ENCODE peak calls at places on chromosomes 5 and 9, in six cellular contexts. One of them, this sample, is unnamed.

GRCh38 chr5:77867914-77868313 is 91.8 kb upstream of the TBCA start:
- DNase-seq in fibroblast of lung: no peak
- DNase-seq in NB4: no peak
- DNase-seq in CD8-positive, alpha-beta T cell: no peak
- DNase-seq in HFF-Myc: no peak
- DNase-seq in A673: no peak
- DNase-seq in this sample: no peak

GRCh38 chr5:69230181-69230580 is 4.5 kb upstream of the CDK7 start:
- DNase-seq in A673: no peak
- DNase-seq in fibroblast of lung: no peak
- DNase-seq in NB4: no peak
- DNase-seq in CD8-positive, alpha-beta T cell: no peak
- DNase-seq in HFF-Myc: no peak
- DNase-seq in this sample: no peak

GRCh38 chr5:154482528-154483449 is 4.8 kb upstream of the HAND1 start:
- DNase-seq in fibroblast of lung: no peak
- DNase-seq in NB4: no peak
- DNase-seq in CD8-positive, alpha-beta T cell: no peak
- DNase-seq in A673: no peak
- DNase-seq in HFF-Myc: no peak
- DNase-seq in this sample: peak; percentile 19

GRCh38 chr5:1103093-1103492 is 8.8 kb downstream of the SLC12A7 start:
- DNase-seq in CD8-positive, alpha-beta T cell: no peak
- DNase-seq in fibroblast of lung: no peak
- DNase-seq in A673: no peak
- DNase-seq in NB4: no peak
- DNase-seq in HFF-Myc: no peak
- DNase-seq in this sample: no peak

GRCh38 chr5:87340716-87341115 is 72.0 kb downstream of the CCNH start:
- DNase-seq in CD8-positive, alpha-beta T cell: no peak
- DNase-seq in HFF-Myc: no peak
- DNase-seq in NB4: peak; percentile 72
- DNase-seq in A673: no peak
- DNase-seq in fibroblast of lung: no peak
- DNase-seq in this sample: no peak

GRCh38 chr5:55997742-55998351 is 3.1 kb upstream of the IL6ST start:
- DNase-seq in A673: no peak
- DNase-seq in CD8-positive, alpha-beta T cell: no peak
- DNase-seq in NB4: peak; percentile 11
- DNase-seq in fibroblast of lung: peak; percentile 59
- DNase-seq in HFF-Myc: no peak
- DNase-seq in this sample: no peak

GRCh38 chr9:34272146-34272545 is 56.9 kb downstream of the KIF24 start:
- DNase-seq in A673: peak; percentile 39
- DNase-seq in fibroblast of lung: no peak
- DNase-seq in HFF-Myc: no peak
- DNase-seq in CD8-positive, alpha-beta T cell: no peak
- DNase-seq in NB4: no peak
- DNase-seq in this sample: no peak

GRCh38 chr5:175854231-175855040 is 16.9 kb upstream of the CPLX2 start:
- DNase-seq in A673: no peak
- DNase-seq in HFF-Myc: no peak
- DNase-seq in fibroblast of lung: no peak
- DNase-seq in NB4: no peak
- DNase-seq in CD8-positive, alpha-beta T cell: no peak
- DNase-seq in this sample: no peak

GRCh38 chr5:8340739-8341344 is 471.9 kb downstream of the MTRR start:
- DNase-seq in CD8-positive, alpha-beta T cell: no peak
- DNase-seq in NB4: peak; percentile 6
- DNase-seq in A673: peak; percentile 9
- DNase-seq in fibroblast of lung: peak; percentile 49
- DNase-seq in HFF-Myc: no peak
- DNase-seq in this sample: no peak

GRCh38 chr5:52043137-52043536 is 659.9 kb downstream of the ISL1 start:
- DNase-seq in NB4: no peak
- DNase-seq in fibroblast of lung: no peak
- DNase-seq in CD8-positive, alpha-beta T cell: no peak
- DNase-seq in HFF-Myc: no peak
- DNase-seq in A673: no peak
- DNase-seq in this sample: no peak

GRCh38 chr9:94082956-94083355 is 1.3 kb upstream of the PTPDC1 start:
- DNase-seq in A673: no peak
- DNase-seq in NB4: no peak
- DNase-seq in CD8-positive, alpha-beta T cell: no peak
- DNase-seq in fibroblast of lung: peak; percentile 24
- DNase-seq in HFF-Myc: no peak
- DNase-seq in this sample: no peak

GRCh38 chr9:78029601-78030552 is 1.7 kb downstream of the GNAQ start:
- DNase-seq in CD8-positive, alpha-beta T cell: peak; percentile 57
- DNase-seq in HFF-Myc: no peak
- DNase-seq in NB4: peak; percentile 74
- DNase-seq in A673: peak; percentile 42
- DNase-seq in fibroblast of lung: peak; percentile 47
- DNase-seq in this sample: no peak

GRCh38 chr9:129175515-129175824 is 2.6 kb downstream of the IER5L start:
- DNase-seq in NB4: no peak
- DNase-seq in A673: no peak
- DNase-seq in fibroblast of lung: no peak
- DNase-seq in HFF-Myc: no peak
- DNase-seq in CD8-positive, alpha-beta T cell: no peak
- DNase-seq in this sample: no peak

GRCh38 chr9:120392711-120393110 is 187.3 kb downstream of the CDK5RAP2 start:
- DNase-seq in CD8-positive, alpha-beta T cell: no peak
- DNase-seq in NB4: no peak
- DNase-seq in fibroblast of lung: no peak
- DNase-seq in HFF-Myc: no peak
- DNase-seq in A673: no peak
- DNase-seq in this sample: no peak

GRCh38 chr9:107174441-107174840 is 108.6 kb upstream of the RAD23B start:
- DNase-seq in CD8-positive, alpha-beta T cell: no peak
- DNase-seq in HFF-Myc: no peak
- DNase-seq in A673: no peak
- DNase-seq in NB4: peak; percentile 13
- DNase-seq in fibroblast of lung: peak; percentile 6
- DNase-seq in this sample: no peak

GRCh38 chr9:87580941-87581438 is 83.3 kb downstream of the DAPK1 start:
- DNase-seq in A673: no peak
- DNase-seq in CD8-positive, alpha-beta T cell: no peak
- DNase-seq in NB4: no peak
- DNase-seq in HFF-Myc: no peak
- DNase-seq in fibroblast of lung: no peak
- DNase-seq in this sample: no peak

GRCh38 chr5:98398465-98398864 is 375.0 kb upstream of the RGMB start:
- DNase-seq in HFF-Myc: no peak
- DNase-seq in fibroblast of lung: no peak
- DNase-seq in NB4: no peak
- DNase-seq in A673: no peak
- DNase-seq in CD8-positive, alpha-beta T cell: no peak
- DNase-seq in this sample: no peak

GRCh38 chr9:27528886-27529315 is 713 bp downstream of the MOB3B start:
- DNase-seq in NB4: peak; percentile 27
- DNase-seq in CD8-positive, alpha-beta T cell: peak; percentile 50
- DNase-seq in A673: no peak
- DNase-seq in fibroblast of lung: peak; percentile 13
- DNase-seq in HFF-Myc: no peak
- DNase-seq in this sample: peak; percentile 47

GRCh38 chr9:81861644-81862043 is 66.6 kb upstream of the SPATA31D4 start:
- DNase-seq in fibroblast of lung: peak; percentile 40
- DNase-seq in A673: no peak
- DNase-seq in HFF-Myc: no peak
- DNase-seq in NB4: no peak
- DNase-seq in CD8-positive, alpha-beta T cell: no peak
- DNase-seq in this sample: no peak

GRCh38 chr9:32928145-32928763 is 73.2 kb downstream of the APTX start:
- DNase-seq in A673: peak; percentile 23
- DNase-seq in NB4: peak; percentile 41
- DNase-seq in CD8-positive, alpha-beta T cell: no peak
- DNase-seq in HFF-Myc: no peak
- DNase-seq in fibroblast of lung: peak; percentile 17
- DNase-seq in this sample: no peak

GRCh38 chr9:113973963-113974413 is 97.9 kb downstream of the ZNF618 start:
- DNase-seq in CD8-positive, alpha-beta T cell: no peak
- DNase-seq in fibroblast of lung: no peak
- DNase-seq in NB4: no peak
- DNase-seq in A673: no peak
- DNase-seq in HFF-Myc: no peak
- DNase-seq in this sample: no peak

GRCh38 chr5:168976311-168976893 is 324.5 kb downstream of the SLIT3 start:
- DNase-seq in HFF-Myc: no peak
- DNase-seq in fibroblast of lung: no peak
- DNase-seq in A673: no peak
- DNase-seq in CD8-positive, alpha-beta T cell: no peak
- DNase-seq in NB4: no peak
- DNase-seq in this sample: no peak

GRCh38 chr9:36877239-36877638 is 156.8 kb downstream of the PAX5 start:
- DNase-seq in NB4: no peak
- DNase-seq in HFF-Myc: no peak
- DNase-seq in A673: no peak
- DNase-seq in fibroblast of lung: no peak
- DNase-seq in CD8-positive, alpha-beta T cell: no peak
- DNase-seq in this sample: no peak

GRCh38 chr5:152532714-152533113 is 127.6 kb upstream of the NMUR2 start:
- DNase-seq in CD8-positive, alpha-beta T cell: no peak
- DNase-seq in HFF-Myc: peak; percentile 14
- DNase-seq in fibroblast of lung: peak; percentile 76
- DNase-seq in A673: peak; percentile 62
- DNase-seq in NB4: peak; percentile 56
- DNase-seq in this sample: no peak

GRCh38 chr9:95333426-95333825 is 15.9 kb upstream of the FANCC start:
- DNase-seq in NB4: no peak
- DNase-seq in CD8-positive, alpha-beta T cell: no peak
- DNase-seq in HFF-Myc: no peak
- DNase-seq in fibroblast of lung: peak; percentile 44
- DNase-seq in A673: no peak
- DNase-seq in this sample: no peak

GRCh38 chr9:95338243-95338642 is 20.7 kb upstream of the FANCC start:
- DNase-seq in CD8-positive, alpha-beta T cell: no peak
- DNase-seq in NB4: no peak
- DNase-seq in A673: no peak
- DNase-seq in HFF-Myc: no peak
- DNase-seq in fibroblast of lung: no peak
- DNase-seq in this sample: no peak

GRCh38 chr9:95341262-95342011 is 23.9 kb upstream of the FANCC start:
- DNase-seq in A673: no peak
- DNase-seq in CD8-positive, alpha-beta T cell: no peak
- DNase-seq in HFF-Myc: no peak
- DNase-seq in fibroblast of lung: peak; percentile 65
- DNase-seq in NB4: no peak
- DNase-seq in this sample: no peak

GRCh38 chr9:95332860-95333259 is 15.4 kb upstream of the FANCC start:
- DNase-seq in HFF-Myc: no peak
- DNase-seq in CD8-positive, alpha-beta T cell: no peak
- DNase-seq in fibroblast of lung: no peak
- DNase-seq in A673: no peak
- DNase-seq in NB4: no peak
- DNase-seq in this sample: no peak

GRCh38 chr9:95336281-95336680 is 18.8 kb upstream of the FANCC start:
- DNase-seq in fibroblast of lung: no peak
- DNase-seq in NB4: peak; percentile 23
- DNase-seq in A673: peak; percentile 60
- DNase-seq in CD8-positive, alpha-beta T cell: no peak
- DNase-seq in HFF-Myc: no peak
- DNase-seq in this sample: no peak
- TF ChIP-seq CTCF in fibroblast of lung: peak; percentile 56
- TF ChIP-seq CTCF in NB4: peak; percentile 43
- TF ChIP-seq CTCF in A673: peak; percentile 86
- TF ChIP-seq CTCF in CD8-positive, alpha-beta T cell: peak; percentile 66
- TF ChIP-seq CTCF in HFF-Myc: peak; percentile 61
- TF ChIP-seq CTCF in this sample: peak; percentile 38

GRCh38 chr9:112762726-112763518 is 12.4 kb downstream of the SNX30 start:
- DNase-seq in A673: no peak
- DNase-seq in HFF-Myc: no peak
- DNase-seq in NB4: no peak
- DNase-seq in CD8-positive, alpha-beta T cell: no peak
- DNase-seq in fibroblast of lung: no peak
- DNase-seq in this sample: no peak
- TF ChIP-seq CTCF in A673: no peak
- TF ChIP-seq CTCF in HFF-Myc: no peak
- TF ChIP-seq CTCF in NB4: no peak
- TF ChIP-seq CTCF in CD8-positive, alpha-beta T cell: no peak
- TF ChIP-seq CTCF in fibroblast of lung: no peak
- TF ChIP-seq CTCF in this sample: no peak

GRCh38 chr5:143820451-143820850 is 8.5 kb downstream of the HMHB1 start:
- DNase-seq in fibroblast of lung: peak; percentile 14
- DNase-seq in CD8-positive, alpha-beta T cell: no peak
- DNase-seq in A673: no peak
- DNase-seq in HFF-Myc: no peak
- DNase-seq in NB4: no peak
- DNase-seq in this sample: no peak
- TF ChIP-seq CTCF in fibroblast of lung: no peak
- TF ChIP-seq CTCF in CD8-positive, alpha-beta T cell: no peak
- TF ChIP-seq CTCF in A673: no peak
- TF ChIP-seq CTCF in HFF-Myc: no peak
- TF ChIP-seq CTCF in NB4: no peak
- TF ChIP-seq CTCF in this sample: no peak

DNA sequence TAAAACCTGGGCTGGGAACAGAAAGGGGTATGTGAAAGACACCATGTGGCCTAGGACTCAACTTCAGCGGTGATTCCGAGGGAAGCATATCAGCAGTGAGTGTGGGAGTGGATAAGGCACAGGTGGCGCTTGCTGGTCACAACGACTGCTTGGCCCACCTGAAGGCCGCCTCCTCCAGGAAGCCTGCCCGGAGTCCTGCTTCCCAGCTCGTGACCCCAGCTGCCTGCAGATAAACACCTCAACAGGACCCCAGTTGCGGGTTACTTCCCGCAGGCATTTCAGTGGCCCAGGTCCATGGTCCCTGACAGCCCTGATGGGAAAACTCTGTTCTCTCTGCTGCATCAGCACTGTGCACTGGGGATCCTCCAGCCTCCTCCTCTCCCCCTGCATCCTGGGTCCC is 51.7 kb upstream of the FCN1 start:
- DNase-seq in CD8-positive, alpha-beta T cell: no peak
- DNase-seq in fibroblast of lung: no peak
- DNase-seq in NB4: no peak
- DNase-seq in A673: no peak
- DNase-seq in HFF-Myc: no peak
- DNase-seq in this sample: peak; percentile 28
- TF ChIP-seq CTCF in CD8-positive, alpha-beta T cell: no peak
- TF ChIP-seq CTCF in fibroblast of lung: no peak
- TF ChIP-seq CTCF in NB4: no peak
- TF ChIP-seq CTCF in A673: no peak
- TF ChIP-seq CTCF in HFF-Myc: no peak
- TF ChIP-seq CTCF in this sample: no peak

GRCh38 chr5:131382407-131383395 is 118.8 kb downstream of the CDC42SE2 start:
- DNase-seq in HFF-Myc: peak; percentile 38
- DNase-seq in fibroblast of lung: peak; percentile 52
- DNase-seq in NB4: peak; percentile 82
- DNase-seq in A673: peak; percentile 83
- DNase-seq in CD8-positive, alpha-beta T cell: peak; percentile 62
- DNase-seq in this sample: no peak
- TF ChIP-seq CTCF in HFF-Myc: peak; percentile 67
- TF ChIP-seq CTCF in fibroblast of lung: peak; percentile 40
- TF ChIP-seq CTCF in NB4: peak; percentile 67
- TF ChIP-seq CTCF in A673: peak; percentile 63
- TF ChIP-seq CTCF in CD8-positive, alpha-beta T cell: peak; percentile 66
- TF ChIP-seq CTCF in this sample: peak; percentile 22

This sample was measured in psoas muscle.